ENCODE peak calls at places on chromosome 6, in six cellular contexts. One of them, this sample, is unnamed. For H3K27me3, the result is how much of the 10 kb centered on the place peaks cover.

GRCh38 chr6:43579171-43579570 is 3.2 kb downstream of the POLH start:
- DNase-seq in neural progenitor cell: no peak
- DNase-seq in lower lobe of right lung: no peak
- DNase-seq in hepatocyte: no peak
- DNase-seq in fibroblast of lung: no peak
- DNase-seq in HL-60: no peak
- DNase-seq in this sample: no peak

GRCh38 chr6:145898376-145898775 is 65.8 kb downstream of the SHPRH start:
- DNase-seq in fibroblast of lung: no peak
- DNase-seq in hepatocyte: no peak
- DNase-seq in neural progenitor cell: no peak
- DNase-seq in HL-60: no peak
- DNase-seq in lower lobe of right lung: no peak
- DNase-seq in this sample: no peak

GRCh38 chr6:33078919-33079521 is 3.2 kb downstream of the HLA-DPB1 start:
- DNase-seq in hepatocyte: no peak
- DNase-seq in fibroblast of lung: no peak
- DNase-seq in lower lobe of right lung: no peak
- DNase-seq in neural progenitor cell: no peak
- DNase-seq in HL-60: no peak
- DNase-seq in this sample: no peak

GRCh38 chr6:79724816-79725215 is 93.7 kb downstream of the SH3BGRL2 start:
- DNase-seq in HL-60: no peak
- DNase-seq in neural progenitor cell: no peak
- DNase-seq in hepatocyte: no peak
- DNase-seq in fibroblast of lung: no peak
- DNase-seq in lower lobe of right lung: no peak
- DNase-seq in this sample: no peak

GRCh38 chr6:116166369-116166768 is 40.4 kb upstream of the COL10A1 start:
- DNase-seq in neural progenitor cell: no peak
- DNase-seq in fibroblast of lung: no peak
- DNase-seq in HL-60: no peak
- DNase-seq in lower lobe of right lung: no peak
- DNase-seq in hepatocyte: no peak
- DNase-seq in this sample: no peak

GRCh38 chr6:38846844-38847243 is 131.7 kb downstream of the DNAH8 start:
- DNase-seq in HL-60: no peak
- DNase-seq in hepatocyte: no peak
- DNase-seq in lower lobe of right lung: no peak
- DNase-seq in neural progenitor cell: no peak
- DNase-seq in fibroblast of lung: no peak
- DNase-seq in this sample: no peak

GRCh38 chr6:15443119-15443518 is 197.2 kb downstream of the JARID2 start:
- DNase-seq in hepatocyte: no peak
- DNase-seq in fibroblast of lung: peak
- DNase-seq in HL-60: peak
- DNase-seq in lower lobe of right lung: no peak
- DNase-seq in neural progenitor cell: no peak
- DNase-seq in this sample: no peak

GRCh38 chr6:18632670-18633410 is 245.7 kb downstream of the RNF144B start:
- DNase-seq in neural progenitor cell: no peak
- DNase-seq in HL-60: no peak
- DNase-seq in fibroblast of lung: peak
- DNase-seq in hepatocyte: no peak
- DNase-seq in lower lobe of right lung: no peak
- DNase-seq in this sample: no peak

GRCh38 chr6:170082531-170083187 is 208.2 kb downstream of the DLL1 start:
- DNase-seq in neural progenitor cell: no peak
- DNase-seq in lower lobe of right lung: peak
- DNase-seq in fibroblast of lung: no peak
- DNase-seq in hepatocyte: no peak
- DNase-seq in HL-60: no peak
- DNase-seq in this sample: no peak

GRCh38 chr6:109455502-109456282 is at the start of gene MICAL1:
- DNase-seq in hepatocyte: peak
- DNase-seq in fibroblast of lung: peak
- DNase-seq in lower lobe of right lung: peak
- DNase-seq in HL-60: peak
- DNase-seq in neural progenitor cell: peak
- DNase-seq in this sample: peak

GRCh38 chr6:15246217-15247211 is 645 bp downstream of the JARID2 start:
- DNase-seq in fibroblast of lung: peak
- DNase-seq in lower lobe of right lung: no peak
- DNase-seq in neural progenitor cell: peak
- DNase-seq in HL-60: no peak
- DNase-seq in hepatocyte: no peak
- DNase-seq in this sample: peak

GRCh38 chr6:3911130-3911529 is 62.0 kb downstream of the FAM50B start:
- DNase-seq in HL-60: no peak
- DNase-seq in fibroblast of lung: no peak
- DNase-seq in hepatocyte: no peak
- DNase-seq in lower lobe of right lung: no peak
- DNase-seq in neural progenitor cell: no peak
- DNase-seq in this sample: no peak

GRCh38 chr6:99013661-99014458 is 66.1 kb upstream of the FBXL4 start:
- DNase-seq in lower lobe of right lung: no peak
- DNase-seq in hepatocyte: no peak
- DNase-seq in neural progenitor cell: no peak
- DNase-seq in fibroblast of lung: no peak
- DNase-seq in HL-60: no peak
- DNase-seq in this sample: no peak

GRCh38 chr6:106763361-106763760 is 134.0 kb downstream of the QRSL1 start:
- DNase-seq in neural progenitor cell: no peak
- DNase-seq in HL-60: no peak
- DNase-seq in lower lobe of right lung: no peak
- DNase-seq in hepatocyte: no peak
- DNase-seq in fibroblast of lung: no peak
- DNase-seq in this sample: no peak

GRCh38 chr6:45677381-45677992 is 299.8 kb upstream of the SUPT3H start:
- DNase-seq in HL-60: no peak
- DNase-seq in neural progenitor cell: no peak
- DNase-seq in lower lobe of right lung: no peak
- DNase-seq in fibroblast of lung: peak
- DNase-seq in hepatocyte: no peak
- DNase-seq in this sample: peak

GRCh38 chr6:26251354-26252081 is 113.5 kb upstream of the BTN3A2 start:
- DNase-seq in hepatocyte: peak
- DNase-seq in HL-60: no peak
- DNase-seq in fibroblast of lung: peak
- DNase-seq in neural progenitor cell: peak
- DNase-seq in lower lobe of right lung: peak
- DNase-seq in this sample: no peak

GRCh38 chr6:4698901-4699659 is 77.1 kb upstream of the CDYL start:
- DNase-seq in fibroblast of lung: no peak
- DNase-seq in neural progenitor cell: no peak
- DNase-seq in hepatocyte: no peak
- DNase-seq in HL-60: no peak
- DNase-seq in lower lobe of right lung: no peak
- DNase-seq in this sample: no peak

GRCh38 chr6:17820055-17820454 is 113.3 kb upstream of the NUP153 start:
- DNase-seq in hepatocyte: no peak
- DNase-seq in HL-60: no peak
- DNase-seq in neural progenitor cell: no peak
- DNase-seq in fibroblast of lung: peak
- DNase-seq in lower lobe of right lung: no peak
- DNase-seq in this sample: no peak

GRCh38 chr6:11918739-11919605 is 93.1 kb upstream of the HIVEP1 start:
- DNase-seq in fibroblast of lung: no peak
- DNase-seq in neural progenitor cell: peak
- DNase-seq in hepatocyte: peak
- DNase-seq in HL-60: no peak
- DNase-seq in lower lobe of right lung: no peak
- DNase-seq in this sample: no peak

GRCh38 chr6:158543606-158544185 is 16.2 kb upstream of the TMEM181 start:
- DNase-seq in HL-60: no peak
- DNase-seq in fibroblast of lung: no peak
- DNase-seq in neural progenitor cell: no peak
- DNase-seq in lower lobe of right lung: no peak
- DNase-seq in hepatocyte: no peak
- DNase-seq in this sample: no peak

GRCh38 chr6:126718600-126719327 is 378.8 kb downstream of the CENPW start:
- DNase-seq in hepatocyte: no peak
- DNase-seq in fibroblast of lung: no peak
- DNase-seq in neural progenitor cell: no peak
- DNase-seq in HL-60: no peak
- DNase-seq in lower lobe of right lung: no peak
- DNase-seq in this sample: no peak
- H3K4me3 ChIP-seq in hepatocyte: no peak
- H3K4me3 ChIP-seq in fibroblast of lung: no peak
- H3K4me3 ChIP-seq in neural progenitor cell: no peak
- H3K4me3 ChIP-seq in HL-60: no peak
- H3K4me3 ChIP-seq in lower lobe of right lung: no peak
- H3K4me3 ChIP-seq in this sample: no peak

DNA sequence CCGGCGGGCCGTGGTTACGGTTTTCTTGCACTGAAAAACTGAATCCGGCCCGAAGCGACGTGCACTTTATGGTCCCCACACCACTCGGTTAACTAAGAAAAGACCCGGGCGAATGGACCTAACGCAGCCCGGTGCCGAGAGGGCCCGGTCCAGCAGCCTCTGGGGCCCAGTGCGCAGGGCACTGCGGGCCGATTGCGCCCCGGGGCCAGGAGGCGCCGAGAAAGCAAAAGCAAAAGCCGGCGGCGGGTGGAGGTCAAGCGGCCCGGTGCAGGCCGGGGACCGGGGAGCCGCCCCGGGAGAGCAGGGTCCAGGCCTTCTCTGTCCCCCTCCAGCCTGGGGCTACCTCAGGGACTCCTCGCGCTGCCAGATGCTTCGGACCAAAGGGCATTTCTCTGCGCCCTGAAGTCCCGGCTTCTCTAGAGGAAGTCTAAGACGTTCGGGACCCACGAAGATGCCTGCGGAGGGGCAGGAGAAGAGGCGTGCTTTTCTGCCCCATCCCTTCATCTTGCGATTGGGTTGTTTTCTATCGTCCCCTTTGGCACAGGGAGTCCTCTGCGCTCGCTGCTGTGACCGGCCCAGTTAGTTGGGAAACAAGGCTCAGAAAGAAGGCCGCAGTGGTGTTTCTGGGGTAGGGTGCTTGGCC is 4.4 kb downstream of the FOXF2 start:
- DNase-seq in lower lobe of right lung: no peak
- DNase-seq in fibroblast of lung: peak
- DNase-seq in neural progenitor cell: peak
- DNase-seq in HL-60: no peak
- DNase-seq in hepatocyte: no peak
- DNase-seq in this sample: no peak
- H3K27me3 ChIP-seq in lower lobe of right lung: half or more
- H3K27me3 ChIP-seq in fibroblast of lung: under half
- H3K27me3 ChIP-seq in neural progenitor cell: half or more
- H3K27me3 ChIP-seq in HL-60: half or more
- H3K27me3 ChIP-seq in hepatocyte: half or more
- H3K27me3 ChIP-seq in this sample: half or more

DNA sequence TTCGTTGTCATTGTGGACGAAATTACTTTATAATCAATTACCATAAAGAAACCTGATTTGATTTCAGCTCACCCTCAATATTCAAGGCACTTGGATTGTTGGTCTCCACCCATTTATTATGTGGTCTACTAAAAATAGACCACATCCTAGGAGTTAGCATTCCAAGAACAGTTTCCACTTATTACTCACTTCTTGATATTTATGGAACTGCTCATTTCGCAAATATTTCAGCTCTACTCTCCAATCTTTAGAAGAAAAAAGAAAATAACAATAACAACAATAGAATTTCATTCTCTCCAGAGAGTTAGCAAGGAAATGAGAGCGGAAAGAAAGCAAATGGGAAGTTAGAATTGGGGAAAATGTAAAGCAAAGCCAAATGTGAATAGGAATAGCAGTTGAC is 26.2 kb upstream of the HDAC2 start:
- DNase-seq in fibroblast of lung: peak
- DNase-seq in HL-60: no peak
- DNase-seq in lower lobe of right lung: no peak
- DNase-seq in hepatocyte: no peak
- DNase-seq in neural progenitor cell: no peak
- DNase-seq in this sample: no peak
- H3K4me3 ChIP-seq in fibroblast of lung: no peak
- H3K4me3 ChIP-seq in HL-60: no peak
- H3K4me3 ChIP-seq in lower lobe of right lung: no peak
- H3K4me3 ChIP-seq in hepatocyte: no peak
- H3K4me3 ChIP-seq in neural progenitor cell: no peak
- H3K4me3 ChIP-seq in this sample: no peak

GRCh38 chr6:165858571-165858970 is 195.5 kb upstream of the PDE10A start:
- DNase-seq in lower lobe of right lung: no peak
- DNase-seq in HL-60: no peak
- DNase-seq in hepatocyte: no peak
- DNase-seq in neural progenitor cell: peak
- DNase-seq in fibroblast of lung: no peak
- DNase-seq in this sample: no peak
- H3K27me3 ChIP-seq in lower lobe of right lung: under half
- H3K27me3 ChIP-seq in HL-60: under half
- H3K27me3 ChIP-seq in hepatocyte: under half
- H3K27me3 ChIP-seq in neural progenitor cell: under half
- H3K27me3 ChIP-seq in fibroblast of lung: under half
- H3K27me3 ChIP-seq in this sample: under half

This sample was measured in effector memory CD4-positive, alpha-beta T cell.